ENCODE peak calls at places on chromosomes 2 and 18, in seven cellular contexts. F, W, L, J, O, S and U are unnamed samples.

GRCh38 chr2:177772529-177772928 is 300.0 kb downstream of the PDE11A start:
- DNase-seq in F (no peak), W (no peak), L (no peak), J (no peak), O (no peak), S (peak; percentile 10), U (no peak)

GRCh38 chr2:24611626-24612025 is 120.6 kb downstream of the NCOA1 start:
- DNase-seq in F (no peak), W (no peak), L (no peak), J (no peak), O (no peak), S (no peak), U (no peak)

GRCh38 chr2:116952254-116952653 is 862.2 kb upstream of the DDX18 start:
- DNase-seq in F (no peak), W (no peak), L (no peak), J (peak; percentile 7), O (no peak), S (no peak), U (no peak)

GRCh38 chr2:214076527-214076926 is 334.3 kb upstream of the VWC2L start:
- DNase-seq in F (no peak), W (no peak), L (no peak), J (no peak), O (no peak), S (no peak), U (no peak)

GRCh38 chr18:62324917-62325805 is at the start of gene TNFRSF11A:
- DNase-seq in F (peak; percentile 83), W (no peak), L (no peak), J (peak; percentile 83), O (peak; percentile 50), S (no peak), U (no peak)

GRCh38 chr2:25491966-25492532 is 150.3 kb upstream of the DNMT3A start:
- DNase-seq in F (no peak), W (no peak), L (no peak), J (no peak), O (no peak), S (no peak), U (no peak)

GRCh38 chr2:150013011-150013410 is 425.4 kb upstream of the MMADHC start:
- DNase-seq in F (no peak), W (no peak), L (no peak), J (no peak), O (no peak), S (no peak), U (no peak)

GRCh38 chr2:167961536-167961935 is 285.9 kb downstream of the STK39 start:
- DNase-seq in F (no peak), W (no peak), L (no peak), J (no peak), O (no peak), S (no peak), U (no peak)

GRCh38 chr2:85164145-85164559 is 31.0 kb downstream of the TCF7L1 start:
- DNase-seq in F (no peak), W (no peak), L (no peak), J (no peak), O (no peak), S (peak; percentile 13), U (no peak)

GRCh38 chr18:36035253-36035652 is 32.1 kb downstream of the RPRD1A start:
- DNase-seq in F (no peak), W (no peak), L (no peak), J (no peak), O (no peak), S (no peak), U (no peak)

GRCh38 chr2:147937744-147938349 is 82.7 kb downstream of the ORC4 start:
- DNase-seq in F (no peak), W (no peak), L (no peak), J (no peak), O (no peak), S (no peak), U (no peak)

GRCh38 chr2:171530378-171530777 is 8.1 kb downstream of the CYBRD1 start:
- DNase-seq in F (no peak), W (no peak), L (no peak), J (no peak), O (no peak), S (no peak), U (no peak)

GRCh38 chr2:30323499-30323898 is 92.2 kb downstream of the LBH start:
- DNase-seq in F (no peak), W (no peak), L (no peak), J (no peak), O (no peak), S (no peak), U (no peak)

GRCh38 chr2:64586883-64587481 is 62.9 kb downstream of the AFTPH start:
- DNase-seq in F (no peak), W (no peak), L (no peak), J (no peak), O (no peak), S (no peak), U (no peak)

GRCh38 chr2:120565095-120565460 is 170.6 kb upstream of the GLI2 start:
- DNase-seq in F (no peak), W (no peak), L (no peak), J (no peak), O (no peak), S (no peak), U (no peak)

GRCh38 chr18:11324956-11325873 is 175.8 kb upstream of the PIEZO2 start:
- DNase-seq in F (no peak), W (no peak), L (no peak), J (no peak), O (no peak), S (no peak), U (no peak)

GRCh38 chr2:190468814-190469569 is 60.8 kb downstream of the MFSD6 start:
- DNase-seq in F (no peak), W (peak; percentile 44), L (peak; percentile 85), J (peak; percentile 83), O (no peak), S (peak; percentile 82), U (peak; percentile 70)

DNA sequence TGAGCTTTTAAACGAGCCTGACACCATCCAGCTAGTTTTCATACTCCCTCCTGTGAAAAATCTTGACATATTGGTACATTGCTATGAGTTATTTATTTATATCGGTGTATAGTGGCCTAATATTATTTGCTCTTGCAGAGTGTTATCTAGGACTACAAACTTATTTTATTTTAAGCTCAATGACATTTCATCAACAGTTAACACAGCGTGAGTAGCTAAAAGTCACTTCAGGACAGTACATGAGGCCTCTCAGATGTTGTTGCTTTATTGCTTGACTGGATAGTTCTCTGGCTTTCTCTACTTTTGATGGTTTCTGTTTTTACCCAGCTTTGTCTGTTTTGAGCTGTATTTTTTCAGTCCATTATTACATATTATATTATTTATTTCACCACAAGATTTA is 172.9 kb upstream of the KLF7 start:
- DNase-seq in F (no peak), W (no peak), L (no peak), J (no peak), O (no peak), S (no peak), U (no peak)
- H3K4me1 ChIP-seq in F (peaks cover 16% of the 10 kb centered on the region), W (peaks cover 10% of the 10 kb centered on the region), L (peaks cover 56% of the 10 kb centered on the region), J (no peaks in the 10 kb centered on the region), O (peaks cover 9% of the 10 kb centered on the region), S (peaks cover 18% of the 10 kb centered on the region), U (no peaks in the 10 kb centered on the region)

GRCh38 chr18:25352629-25353005 is 651 bp upstream of the ZNF521 start:
- DNase-seq in F (no peak), W (no peak), L (no peak), J (no peak), O (no peak), S (no peak), U (no peak)
- H3K4me3 ChIP-seq in F (peak overlapping the region; percentile 48), W (peak overlapping the region; percentile 17), L (peak overlapping the region; percentile 85), J (no peak overlapping the region), O (no peak overlapping the region), S (peak overlapping the region; percentile 14), U (peak overlapping the region; percentile 84)

GRCh38 chr2:38308821-38309220 is 68.3 kb downstream of the ATL2 start:
- DNase-seq in F (no peak), W (no peak), L (no peak), J (no peak), O (no peak), S (no peak), U (no peak)
- H3K36me3 ChIP-seq in F (peaks cover 53% of the 10 kb centered on the region), W (no peaks in the 10 kb centered on the region), L (peaks cover 89% of the 10 kb centered on the region), J (peaks cover 43% of the 10 kb centered on the region), O (peaks cover 31% of the 10 kb centered on the region), S (peaks cover 53% of the 10 kb centered on the region), U (no peaks in the 10 kb centered on the region)

GRCh38 chr2:234145057-234145456 is 94.6 kb downstream of the SPP2 start:
- DNase-seq in F (no peak), W (no peak), L (no peak), J (no peak), O (no peak), S (no peak), U (no peak)
- H3K4me1 ChIP-seq in F (peaks cover 7% of the 10 kb centered on the region), W (no peaks in the 10 kb centered on the region), L (peaks cover 6% of the 10 kb centered on the region), J (peaks cover 7% of the 10 kb centered on the region), O (peaks cover 33% of the 10 kb centered on the region), S (peaks cover 3% of the 10 kb centered on the region), U (no peaks in the 10 kb centered on the region)

GRCh38 chr2:181240844-181241243 is 216.3 kb upstream of the ITGA4 start:
- DNase-seq in F (no peak), W (no peak), L (no peak), J (no peak), O (no peak), S (no peak), U (no peak)

GRCh38 chr2:181241366-181241765 is 215.8 kb upstream of the ITGA4 start:
- DNase-seq in F (no peak), W (no peak), L (no peak), J (no peak), O (no peak), S (no peak), U (no peak)

GRCh38 chr2:181239400-181239799 is 217.8 kb upstream of the ITGA4 start:
- DNase-seq in F (no peak), W (no peak), L (no peak), J (no peak), O (no peak), S (no peak), U (no peak)

DNA sequence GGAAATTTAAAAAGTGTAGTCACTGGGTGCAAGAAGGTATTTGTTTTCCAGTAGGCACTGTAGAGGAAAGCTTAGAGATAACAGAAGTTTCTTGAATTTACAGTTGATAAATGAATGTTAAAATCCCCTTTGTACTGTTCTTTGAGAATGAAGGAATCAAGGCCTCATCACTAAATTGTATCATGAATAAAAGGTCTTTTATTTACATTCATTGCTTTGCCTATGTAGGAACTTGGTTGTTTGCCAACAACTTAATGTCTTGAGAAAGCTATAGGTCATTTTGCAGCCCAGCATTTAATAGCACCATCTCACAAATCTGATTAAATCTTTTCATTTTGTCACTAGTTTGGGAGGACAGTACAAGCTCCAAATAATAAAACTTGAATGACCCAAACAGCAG is 213.9 kb upstream of the ITGA4 start:
- DNase-seq in F (no peak), W (no peak), L (no peak), J (no peak), O (no peak), S (no peak), U (no peak)
- H3K4me3 ChIP-seq in F (no peak overlapping the region), W (no peak overlapping the region), L (no peak overlapping the region), J (no peak overlapping the region), O (no peak overlapping the region), S (no peak overlapping the region), U (no peak overlapping the region)

GRCh38 chr2:98534761-98535160 is 73.6 kb downstream of the COA5 start:
- DNase-seq in F (no peak), W (no peak), L (no peak), J (no peak), O (no peak), S (no peak), U (no peak)
- H3K36me3 ChIP-seq in F (peaks cover 39% of the 10 kb centered on the region), W (no peaks in the 10 kb centered on the region), L (peaks cover 64% of the 10 kb centered on the region), J (peaks cover 17% of the 10 kb centered on the region), O (peaks cover 51% of the 10 kb centered on the region), S (no peaks in the 10 kb centered on the region), U (peaks cover 7% of the 10 kb centered on the region)

GRCh38 chr2:10405441-10405840 is 42.7 kb downstream of the ODC1 start:
- DNase-seq in F (peak; percentile 78), W (peak; percentile 63), L (peak; percentile 40), J (peak; percentile 49), O (no peak), S (peak; percentile 61), U (peak; percentile 93)
- H3K4me1 ChIP-seq in F (peaks cover 84% of the 10 kb centered on the region), W (peaks cover 34% of the 10 kb centered on the region), L (peaks cover 73% of the 10 kb centered on the region), J (peaks cover 72% of the 10 kb centered on the region), O (peaks cover 42% of the 10 kb centered on the region), S (peaks cover 21% of the 10 kb centered on the region), U (peaks cover 4% of the 10 kb centered on the region)